ENCODE peak calls at places on chromosomes 13 and 19, in four cellular contexts. X is cardiac muscle cell, E is left ventricle myocardium inferior, Z is AG09309. U is an unnamed sample.

GRCh38 chr19:2239771-2240770 is 3.4 kb downstream of the SF3A2 start:
- DNase-seq in X (peak), E (no peak), Z (no peak), U (no peak)

GRCh38 chr19:34960103-34960805 is 3.8 kb downstream of the ZNF792 start:
- DNase-seq in X (peak), E (no peak), Z (peak), U (no peak)

GRCh38 chr19:17289489-17289888 is 7.8 kb downstream of the ANKLE1 start:
- DNase-seq in X (peak), E (peak), Z (peak), U (peak)

GRCh38 chr13:101942038-101942437 is 459.8 kb downstream of the FGF14 start:
- DNase-seq in X (peak), E (no peak), Z (no peak), U (no peak)

GRCh38 chr19:801861-802496 is 4.7 kb downstream of the PTBP1 start:
- DNase-seq in X (peak), E (no peak), Z (no peak), U (no peak)

GRCh38 chr13:20415288-20415644 is 110.4 kb downstream of the CRYL1 start:
- DNase-seq in X (no peak), E (no peak), Z (no peak), U (no peak)

GRCh38 chr13:82717249-82717648 is 1165.0 kb downstream of the SLITRK1 start:
- DNase-seq in X (peak), E (no peak), Z (peak), U (no peak)

GRCh38 chr19:30167206-30167903 is 204.8 kb upstream of the ZNF536 start:
- DNase-seq in X (no peak), E (no peak), Z (no peak), U (no peak)

GRCh38 chr19:3522421-3523360 is 16.3 kb upstream of the TEKTIP1 start:
- DNase-seq in X (no peak), E (no peak), Z (no peak), U (no peak)

GRCh38 chr19:5913739-5914357 is at the start of gene CAPS:
- DNase-seq in X (peak), E (peak), Z (peak), U (no peak)

GRCh38 chr13:44259045-44260042 is 114.3 kb upstream of the SERP2 start:
- DNase-seq in X (peak), E (no peak), Z (no peak), U (peak)

GRCh38 chr19:991174-991931 is 7.2 kb downstream of the WDR18 start:
- DNase-seq in X (peak), E (no peak), Z (no peak), U (peak)

GRCh38 chr13:77760893-77761292 is 63.4 kb downstream of the SLAIN1 start:
- DNase-seq in X (no peak), E (no peak), Z (no peak), U (no peak)

GRCh38 chr13:110647365-110647737 is 32.0 kb downstream of the NAXD start:
- DNase-seq in X (no peak), E (no peak), Z (no peak), U (no peak)

GRCh38 chr13:22103628-22104027 is 432.8 kb downstream of the FGF9 start:
- DNase-seq in X (no peak), E (no peak), Z (no peak), U (no peak)

GRCh38 chr19:23346696-23347095 is 48.6 kb downstream of the ZNF91 start:
- DNase-seq in X (no peak), E (no peak), Z (no peak), U (no peak)

GRCh38 chr19:3783660-3784584 is 2.3 kb downstream of the MATK start:
- DNase-seq in X (no peak), E (no peak), Z (no peak), U (no peak)

GRCh38 chr13:44199627-44200207 is 173.9 kb upstream of the SERP2 start:
- DNase-seq in X (no peak), E (peak), Z (no peak), U (no peak)

GRCh38 chr13:37295046-37295445 is 189.6 kb upstream of the CSNK1A1L start:
- DNase-seq in X (peak), E (peak), Z (no peak), U (no peak)

GRCh38 chr13:45102136-45102802 is 18.0 kb upstream of the GTF2F2 start:
- DNase-seq in X (no peak), E (no peak), Z (no peak), U (no peak)

GRCh38 chr19:29546583-29547190 is 20.9 kb downstream of the VSTM2B start:
- DNase-seq in X (no peak), E (no peak), Z (no peak), U (no peak)

GRCh38 chr13:68984688-68985319 is 1122.8 kb upstream of the ATXN8OS start:
- DNase-seq in X (no peak), E (no peak), Z (no peak), U (no peak)

GRCh38 chr19:50794074-50794777 is 4.0 kb downstream of the ACP4 start:
- DNase-seq in X (no peak), E (no peak), Z (no peak), U (peak)

GRCh38 chr13:47327856-47328255 is 431.0 kb upstream of the HTR2A start:
- DNase-seq in X (peak), E (no peak), Z (peak), U (no peak)

GRCh38 chr19:5893907-5894703 is 9.5 kb downstream of the NDUFA11 start:
- DNase-seq in X (no peak), E (peak), Z (no peak), U (no peak)

GRCh38 chr19:55345818-55346724 is 6.4 kb downstream of the KMT5C start:
- DNase-seq in X (peak), E (peak), Z (no peak), U (no peak)

GRCh38 chr19:39563408-39563807 is 23.4 kb upstream of the EID2 start:
- DNase-seq in X (peak), E (no peak), Z (no peak), U (no peak)

GRCh38 chr13:20997301-20998061 is 63.9 kb downstream of the LATS2 start:
- DNase-seq in X (peak), E (peak), Z (peak), U (no peak)

GRCh38 chr19:41925208-41926003 is 2.8 kb downstream of the ERFL start:
- DNase-seq in X (no peak), E (no peak), Z (no peak), U (no peak)

GRCh38 chr13:60448907-60449510 is 52.0 kb downstream of the TDRD3 start:
- DNase-seq in X (peak), E (no peak), Z (peak), U (peak)

GRCh38 chr13:35478384-35479222 is 2.1 kb upstream of the MAB21L1 start:
- DNase-seq in X (no peak), E (no peak), Z (no peak), U (no peak)

GRCh38 chr19:41131186-41131585 is 17.0 kb downstream of the CYP2F1 start:
- DNase-seq in X (no peak), E (no peak), Z (no peak), U (no peak)

GRCh38 chr19:43651758-43652545 is 12.3 kb upstream of the CADM4 start:
- DNase-seq in X (peak), E (no peak), Z (no peak), U (peak)

GRCh38 chr13:48236528-48237353 is 3.7 kb downstream of the ITM2B start:
- DNase-seq in X (peak), E (no peak), Z (no peak), U (no peak)

GRCh38 chr13:48194392-48194754 is 38.6 kb upstream of the ITM2B start:
- DNase-seq in X (peak), E (no peak), Z (no peak), U (peak)

GRCh38 chr13:91409661-91410060 is 11.2 kb downstream of the GPC5 start:
- DNase-seq in X (no peak), E (no peak), Z (no peak), U (no peak)

GRCh38 chr19:40139533-40140287 is 49.0 kb upstream of the ZNF780A start:
- DNase-seq in X (peak), E (no peak), Z (peak), U (peak)

GRCh38 chr19:19477705-19478383 is 37.5 kb downstream of the TSSK6 start:
- DNase-seq in X (no peak), E (no peak), Z (no peak), U (no peak)

GRCh38 chr19:19471682-19472081 is 43.7 kb downstream of the TSSK6 start:
- DNase-seq in X (no peak), E (no peak), Z (no peak), U (no peak)

GRCh38 chr19:19474950-19475781 is 40.2 kb downstream of the TSSK6 start:
- DNase-seq in X (no peak), E (no peak), Z (no peak), U (no peak)

GRCh38 chr19:19480688-19481087 is 34.7 kb downstream of the TSSK6 start:
- DNase-seq in X (no peak), E (no peak), Z (no peak), U (no peak)

GRCh38 chr19:19475845-19476828 is 39.2 kb downstream of the TSSK6 start:
- DNase-seq in X (peak), E (no peak), Z (no peak), U (no peak)
- TF ChIP-seq CTCF in X (peak), E (peak), Z (peak), U (no peak)

GRCh38 chr19:45852145-45852750 is 10.7 kb downstream of the SYMPK start:
- DNase-seq in X (no peak), E (no peak), Z (no peak), U (no peak)

GRCh38 chr19:45847661-45848060 is 15.3 kb downstream of the SYMPK start:
- DNase-seq in X (no peak), E (no peak), Z (no peak), U (no peak)

GRCh38 chr19:45854167-45854778 is 8.7 kb downstream of the SYMPK start:
- DNase-seq in X (no peak), E (no peak), Z (no peak), U (no peak)

GRCh38 chr19:45852941-45853340 is 10.0 kb downstream of the SYMPK start:
- DNase-seq in X (no peak), E (no peak), Z (no peak), U (no peak)

GRCh38 chr19:45848922-45849321 is 14.0 kb downstream of the SYMPK start:
- DNase-seq in X (peak), E (no peak), Z (no peak), U (no peak)
- TF ChIP-seq CTCF in X (peak), E (peak), Z (peak), U (no peak)

DNA sequence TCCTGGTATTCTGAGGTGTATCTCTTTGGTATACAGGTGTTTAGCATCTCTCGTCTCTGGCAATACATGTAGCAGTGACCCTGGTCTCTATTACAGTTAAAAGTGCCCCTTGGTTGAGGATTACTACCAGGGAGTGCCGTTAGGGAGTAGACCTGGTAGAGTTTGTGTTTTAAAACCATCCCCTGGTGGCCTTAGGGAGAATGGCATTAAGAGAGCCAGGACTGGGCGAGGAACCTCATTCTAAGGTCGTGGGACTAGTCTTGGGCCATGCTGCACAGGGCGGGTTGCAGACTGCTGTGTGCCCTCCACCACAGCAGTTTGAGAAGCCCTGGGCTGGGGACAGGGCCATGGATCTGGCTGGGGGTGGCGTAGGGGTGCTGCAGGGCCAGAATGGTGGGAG is 35.0 kb downstream of the B3GLCT start:
- DNase-seq in X (peak), E (no peak), Z (no peak), U (no peak)
- TF ChIP-seq CTCF in X (peak), E (peak), Z (peak), U (no peak)

DNA sequence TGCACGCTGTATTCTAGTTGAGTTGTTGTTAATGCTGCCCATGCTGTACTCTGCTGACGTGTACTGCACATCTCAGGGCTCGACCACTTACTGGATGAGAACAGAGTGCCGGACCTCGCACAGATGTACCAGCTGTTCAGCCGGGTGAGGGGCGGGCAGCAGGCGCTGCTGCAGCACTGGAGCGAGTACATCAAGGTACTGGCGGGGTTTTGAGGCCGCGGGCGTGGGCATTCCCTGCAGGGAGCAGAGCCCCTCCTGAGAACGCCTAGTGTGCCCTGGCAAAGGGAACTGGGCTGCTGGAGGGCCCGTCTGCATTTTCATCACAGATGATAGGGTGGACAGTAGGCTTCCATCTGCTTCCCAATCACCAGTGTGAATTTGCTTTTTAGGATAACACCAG is 29.9 kb downstream of the CUL4A start:
- DNase-seq in X (no peak), E (no peak), Z (no peak), U (no peak)
- TF ChIP-seq CTCF in X (no peak), E (no peak), Z (no peak), U (no peak)

DNA sequence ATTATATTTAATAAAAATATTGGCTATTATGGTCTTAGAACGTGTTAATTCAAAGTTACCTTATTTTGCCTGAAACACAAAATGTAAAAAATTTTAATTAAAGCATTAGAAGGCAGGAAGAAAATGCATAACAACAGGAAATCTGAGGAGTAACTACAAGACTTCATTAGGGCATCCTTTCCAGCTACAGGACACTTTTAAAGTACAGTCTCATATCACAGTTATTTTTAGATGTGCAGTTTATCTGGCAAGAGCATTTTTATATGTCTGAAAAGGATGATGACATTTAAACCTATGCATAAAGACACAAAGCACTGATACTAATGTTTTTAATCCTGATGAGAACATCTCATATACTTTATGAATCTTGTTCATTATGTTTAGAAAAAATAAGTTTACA is 247.5 kb downstream of the VWA8 start:
- DNase-seq in X (no peak), E (no peak), Z (no peak), U (no peak)
- TF ChIP-seq CTCF in X (no peak), E (no peak), Z (no peak), U (no peak)

GRCh38 chr19:28307460-28307859 is 905.5 kb downstream of the UQCRFS1 start:
- DNase-seq in X (peak), E (no peak), Z (peak), U (no peak)

GRCh38 chr19:28303502-28303901 is 909.4 kb downstream of the UQCRFS1 start:
- DNase-seq in X (no peak), E (no peak), Z (no peak), U (no peak)

GRCh38 chr19:28309072-28309471 is 903.9 kb downstream of the UQCRFS1 start:
- DNase-seq in X (no peak), E (no peak), Z (no peak), U (no peak)

GRCh38 chr19:28307963-28308362 is 905.0 kb downstream of the UQCRFS1 start:
- DNase-seq in X (no peak), E (no peak), Z (no peak), U (no peak)

GRCh38 chr19:28305513-28305912 is 907.4 kb downstream of the UQCRFS1 start:
- DNase-seq in X (no peak), E (no peak), Z (no peak), U (no peak)
- TF ChIP-seq CTCF in X (no peak), E (no peak), Z (no peak), U (no peak)

GRCh38 chr13:97574926-97575325 is 141.0 kb downstream of the RAP2A start:
- DNase-seq in X (peak), E (peak), Z (no peak), U (peak)
- TF ChIP-seq CTCF in X (peak), E (peak), Z (peak), U (peak)

GRCh38 chr13:28440774-28441532 is 54.0 kb downstream of the FLT1 start:
- DNase-seq in X (no peak), E (no peak), Z (no peak), U (no peak)

GRCh38 chr13:28441533-28441928 is 53.4 kb downstream of the FLT1 start:
- DNase-seq in X (no peak), E (no peak), Z (no peak), U (no peak)

GRCh38 chr13:28438067-28438466 is 56.9 kb downstream of the FLT1 start:
- DNase-seq in X (no peak), E (no peak), Z (no peak), U (no peak)

GRCh38 chr13:28434934-28435333 is 60.0 kb downstream of the FLT1 start:
- DNase-seq in X (no peak), E (no peak), Z (no peak), U (no peak)

DNA sequence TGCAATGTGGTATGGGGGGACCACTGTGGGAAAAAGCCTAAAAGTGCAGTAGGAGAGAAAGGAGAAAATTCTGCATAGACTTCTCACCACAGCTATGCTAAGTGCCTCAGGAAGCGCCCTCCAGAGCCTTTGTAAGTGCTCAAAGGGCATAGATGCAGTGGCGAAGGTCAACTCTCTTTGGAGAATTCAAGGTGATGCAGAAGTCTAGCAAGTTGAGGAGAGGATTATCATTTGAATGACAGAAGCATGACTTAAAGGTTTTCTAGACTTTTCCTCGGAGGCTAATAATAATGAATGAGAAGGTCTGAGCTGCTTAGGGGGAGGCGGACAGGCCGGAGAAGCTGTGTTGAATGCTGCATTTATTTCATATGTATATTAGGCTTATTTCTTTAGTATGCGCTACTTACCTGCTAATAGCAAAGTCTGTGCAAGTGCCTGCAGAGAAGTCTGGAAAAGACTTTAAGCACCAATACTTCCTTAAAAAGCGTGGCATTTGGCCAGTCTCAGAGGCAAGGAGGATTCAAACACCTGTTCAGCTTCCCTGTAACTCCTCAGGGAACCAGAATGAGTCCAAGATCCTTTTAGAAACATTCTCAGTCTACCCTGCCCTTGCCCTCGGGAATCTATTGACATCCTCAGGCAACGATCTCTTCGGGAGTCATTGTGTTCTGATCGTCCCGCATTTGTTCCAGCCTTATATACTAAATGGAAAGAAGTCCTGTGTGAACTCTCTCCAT is 56.2 kb downstream of the FLT1 start:
- DNase-seq in X (no peak), E (no peak), Z (no peak), U (no peak)
- TF ChIP-seq CTCF in X (no peak), E (no peak), Z (no peak), U (no peak)

GRCh38 chr13:26060366-26060765 is 8.6 kb upstream of the SHISA2 start:
- DNase-seq in X (no peak), E (no peak), Z (no peak), U (no peak)

GRCh38 chr13:26067601-26068000 is 15.8 kb upstream of the SHISA2 start:
- DNase-seq in X (no peak), E (no peak), Z (no peak), U (no peak)

GRCh38 chr13:26058704-26059103 is 6.9 kb upstream of the SHISA2 start:
- DNase-seq in X (no peak), E (no peak), Z (no peak), U (no peak)

GRCh38 chr13:26061947-26062346 is 10.1 kb upstream of the SHISA2 start:
- DNase-seq in X (peak), E (no peak), Z (peak), U (no peak)

DNA sequence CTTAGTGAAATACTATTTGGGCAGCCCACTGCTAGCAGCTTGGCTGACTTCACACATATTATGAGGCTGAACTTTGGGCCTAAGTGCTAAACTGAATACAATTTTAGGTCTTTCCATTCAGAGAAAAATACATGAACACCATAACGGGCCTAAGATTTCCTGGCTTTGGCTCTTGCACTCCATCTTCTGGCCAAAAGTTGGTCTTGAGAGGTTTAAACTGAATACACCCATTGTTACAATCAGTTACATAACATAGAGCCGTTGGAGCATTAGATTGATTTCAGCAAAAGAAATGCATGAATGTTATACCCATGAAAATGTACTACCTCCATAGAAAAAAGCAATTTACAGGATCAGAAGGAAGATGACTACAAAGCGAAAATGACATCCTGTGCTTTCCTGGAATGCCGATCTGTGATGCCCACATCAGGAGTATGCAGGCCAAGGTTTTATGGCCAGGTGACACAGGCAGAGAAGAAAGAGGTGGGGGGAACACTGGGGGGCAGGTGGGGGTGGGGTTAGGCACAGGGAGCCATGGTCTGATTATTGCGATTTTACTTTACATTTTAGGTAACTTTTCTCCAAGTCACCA is 11.1 kb upstream of the SHISA2 start:
- DNase-seq in X (peak), E (no peak), Z (peak), U (peak)
- TF ChIP-seq CTCF in X (peak), E (peak), Z (peak), U (peak)